ENCODE peak calls at places on chromosomes 11 and 22, in four cellular contexts. T is A549, U is HepG2, Y is K562. M is an unnamed sample.

GRCh38 chr22:41048791-41049717 is 43.3 kb upstream of the EP300 start:
- DNase-seq in T (no peak), U (peak; percentile 61), Y (peak; percentile 29), M (peak; percentile 80)

GRCh38 chr11:111123463-111124398 is 121.8 kb upstream of the POU2AF2 start:
- DNase-seq in T (no peak), U (no peak), Y (no peak), M (no peak)

GRCh38 chr11:64553554-64554201 is 37.3 kb upstream of the SLC22A12 start:
- DNase-seq in T (peak; percentile 43), U (peak; percentile 39), Y (peak; percentile 79), M (peak; percentile 22)

GRCh38 chr11:95638501-95638900 is 151.1 kb downstream of the FAM76B start:
- DNase-seq in T (no peak), U (no peak), Y (no peak), M (no peak)

GRCh38 chr11:78586452-78587046 is 11.9 kb upstream of the NARS2 start:
- DNase-seq in T (peak; percentile 45), U (no peak), Y (peak; percentile 48), M (peak; percentile 27)

GRCh38 chr11:111540114-111540920 is at the start of gene LAYN:
- DNase-seq in T (no peak), U (no peak), Y (no peak), M (peak; percentile 62)

GRCh38 chr22:50305658-50306566 is 1.5 kb downstream of the PLXNB2 start:
- DNase-seq in T (peak; percentile 85), U (no peak), Y (peak; percentile 40), M (peak; percentile 95)

GRCh38 chr11:120326845-120327281 is 1.8 kb downstream of the TLCD5 start:
- DNase-seq in T (peak; percentile 35), U (no peak), Y (no peak), M (peak; percentile 51)

GRCh38 chr11:128506999-128507591 is 80.3 kb downstream of the ETS1 start:
- DNase-seq in T (peak; percentile 86), U (no peak), Y (no peak), M (peak; percentile 96)

GRCh38 chr11:23313001-23313400 is 452.7 kb upstream of the CCDC179 start:
- DNase-seq in T (no peak), U (no peak), Y (no peak), M (no peak)

GRCh38 chr11:14645247-14645912 is 1.8 kb downstream of the PDE3B start:
- DNase-seq in T (no peak), U (peak; percentile 28), Y (no peak), M (peak; percentile 31)

GRCh38 chr11:86570457-86570856 is 102.0 kb downstream of the ME3 start:
- DNase-seq in T (no peak), U (no peak), Y (no peak), M (no peak)

GRCh38 chr11:9664276-9665171 is 647 bp downstream of the SWAP70 start:
- DNase-seq in T (peak; percentile 58), U (peak; percentile 29), Y (no peak), M (peak; percentile 34)

GRCh38 chr22:49936973-49937757 is 18.7 kb downstream of the CRELD2 start:
- DNase-seq in T (no peak), U (no peak), Y (no peak), M (no peak)

GRCh38 chr22:31526275-31526674 is 29.9 kb downstream of the SFI1 start:
- DNase-seq in T (no peak), U (no peak), Y (no peak), M (no peak)

GRCh38 chr11:133977067-133977681 is 20.4 kb upstream of the IGSF9B start:
- DNase-seq in T (no peak), U (no peak), Y (no peak), M (no peak)

GRCh38 chr22:46915978-46916730 is 153.7 kb downstream of the TBC1D22A start:
- DNase-seq in T (no peak), U (no peak), Y (no peak), M (no peak)

GRCh38 chr11:48109046-48109666 is 107.5 kb upstream of the OR4B1 start:
- DNase-seq in T (peak; percentile 65), U (peak; percentile 25), Y (peak; percentile 56), M (peak; percentile 63)

GRCh38 chr11:111312076-111312475 is 13.7 kb downstream of the POU2AF3 start:
- DNase-seq in T (no peak), U (no peak), Y (no peak), M (no peak)

GRCh38 chr11:70169632-70170031 is 33.5 kb upstream of the FADD start:
- DNase-seq in T (no peak), U (no peak), Y (no peak), M (no peak)
- TF ChIP-seq MAZ in T (no peak), U (no peak), Y (no peak), M (no peak)

GRCh38 chr22:22709719-22710445 is 65.5 kb downstream of the GGTLC2 start:
- DNase-seq in T (peak; percentile 43), U (no peak), Y (peak; percentile 100), M (no peak)
- TF ChIP-seq MAZ in T (no peak), U (no peak), Y (no peak), M (no peak)

DNA sequence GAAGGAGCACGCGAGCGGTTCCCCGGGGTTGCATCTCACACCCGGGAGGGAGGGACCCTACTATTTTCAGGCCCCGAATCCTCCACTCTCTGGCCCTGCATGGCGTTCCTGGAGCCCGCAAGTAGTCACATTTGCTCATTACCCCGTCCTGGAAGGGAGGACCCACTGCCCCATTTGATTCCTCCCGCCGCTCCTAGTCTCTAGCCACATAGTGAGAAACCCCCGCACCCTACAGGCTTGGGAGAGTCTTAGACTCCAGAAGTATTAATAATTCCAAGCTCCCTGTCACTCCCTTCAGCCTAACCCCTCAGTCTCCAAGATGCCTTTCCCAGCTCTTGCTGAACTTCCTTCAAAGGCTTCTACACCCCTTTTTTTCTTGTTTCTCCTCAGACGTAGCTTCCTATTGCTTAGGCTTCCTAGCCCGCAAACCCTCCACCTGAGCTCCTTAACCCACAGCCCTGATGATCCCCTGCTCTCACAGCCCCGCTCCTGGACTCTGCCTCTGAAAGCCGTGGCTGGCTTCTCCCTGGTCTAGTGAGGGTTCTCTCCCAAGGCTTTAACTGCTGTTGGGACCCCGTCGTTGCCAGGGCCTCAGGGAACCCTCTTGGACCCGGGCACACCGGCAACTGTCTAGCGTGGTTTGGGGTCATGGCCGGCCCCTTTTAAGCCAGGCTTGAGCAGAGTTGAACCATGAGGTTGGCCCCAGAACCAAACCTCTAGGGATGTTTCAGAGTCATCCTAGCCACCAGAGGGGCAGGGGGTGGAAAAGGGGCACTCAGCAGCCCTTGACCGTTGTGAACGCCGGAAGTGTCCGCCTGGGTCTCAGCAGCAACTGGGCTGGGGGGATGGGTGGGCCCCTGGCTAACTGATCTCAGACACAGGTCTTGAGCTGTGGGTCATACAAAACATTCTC is 862 bp downstream of the GGA1 start:
- DNase-seq in T (no peak), U (no peak), Y (peak; percentile 50), M (no peak)
- TF ChIP-seq MAZ in T (no peak), U (no peak), Y (no peak), M (no peak)

DNA sequence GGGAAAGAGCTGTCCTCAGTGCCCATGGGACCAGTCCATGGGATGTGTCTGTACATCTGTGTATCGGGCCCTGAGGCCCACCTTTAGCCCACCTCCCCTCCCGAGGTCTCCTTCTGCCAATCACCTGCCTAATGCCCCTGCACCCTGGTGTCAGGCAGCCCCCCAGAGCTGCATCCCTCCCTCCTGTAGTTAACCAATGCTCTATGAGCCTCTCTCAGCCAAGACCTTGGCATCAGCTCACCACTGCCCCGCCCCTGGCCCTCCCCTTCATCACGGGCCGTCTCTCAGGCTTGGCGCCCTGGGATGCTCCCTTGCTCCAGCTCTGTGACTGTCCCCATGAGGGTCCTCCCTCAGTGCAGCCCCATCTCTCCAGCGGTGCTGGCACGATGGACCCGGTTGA is 18.5 kb downstream of the MGAT3 start:
- DNase-seq in T (no peak), U (no peak), Y (no peak), M (no peak)
- TF ChIP-seq MAZ in T (no peak), U (no peak), Y (no peak), M (no peak)

GRCh38 chr11:116276051-116277044 is 496.4 kb downstream of the BUD13 start:
- DNase-seq in T (peak; percentile 82), U (peak; percentile 67), Y (peak; percentile 82), M (peak; percentile 30)

GRCh38 chr11:116281173-116282160 is 491.3 kb downstream of the BUD13 start:
- DNase-seq in T (no peak), U (no peak), Y (no peak), M (no peak)

GRCh38 chr11:116278076-116278475 is 494.7 kb downstream of the BUD13 start:
- DNase-seq in T (no peak), U (no peak), Y (no peak), M (no peak)

GRCh38 chr11:116272181-116272789 is 500.5 kb downstream of the BUD13 start:
- DNase-seq in T (no peak), U (no peak), Y (no peak), M (no peak)

DNA sequence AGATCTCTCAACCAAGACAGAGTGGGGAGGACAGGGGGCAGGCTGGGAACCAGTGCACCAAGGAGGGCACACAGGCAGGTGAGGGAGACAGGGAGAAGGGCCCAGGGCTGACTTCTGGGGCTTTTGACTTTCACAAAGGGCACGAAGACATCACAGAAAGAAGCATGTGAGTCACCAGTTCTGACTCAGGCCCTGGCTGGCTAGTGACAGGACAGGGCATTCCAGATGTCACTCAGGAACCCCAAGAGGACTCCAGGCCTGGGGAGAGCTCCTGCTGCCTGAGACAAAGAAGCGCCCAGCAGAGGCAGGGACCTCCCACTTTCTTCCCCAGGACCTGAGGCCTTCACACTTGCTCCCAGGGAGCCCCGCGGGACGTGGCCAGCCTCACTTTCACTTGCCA is 497.2 kb downstream of the BUD13 start:
- DNase-seq in T (no peak), U (no peak), Y (no peak), M (no peak)
- TF ChIP-seq MAZ in T (no peak), U (no peak), Y (no peak), M (no peak)